ENCODE peak calls at places on chromosomes 12 and 14, in five cellular contexts. I is mucosa of descending colon, R is C1 segment of cervical spinal cord, O is Daoy, A is transverse colon. V is an unnamed sample.

GRCh38 chr14:106417224-106418049 is 891.1 kb downstream of the TMEM121 start:
- DNase-seq in A (peak; percentile 61), O (peak; percentile 51), I (peak; percentile 68), R (no peak), V (peak; percentile 60)

GRCh38 chr14:45185110-45185814 is 49.5 kb downstream of the FANCM start:
- DNase-seq in O (no peak), I (no peak), R (no peak), A (no peak), V (no peak)

GRCh38 chr14:101113835-101114725 is 210.6 kb upstream of the RTL1 start:
- DNase-seq in O (peak; percentile 56), R (no peak), I (no peak), A (no peak), V (no peak)

GRCh38 chr14:89851031-89851430 is 103.5 kb downstream of the EFCAB11 start:
- DNase-seq in R (no peak), I (no peak), A (no peak), O (no peak), V (no peak)

GRCh38 chr14:75249251-75249957 is 29.2 kb upstream of the FOS start:
- DNase-seq in R (no peak), O (peak; percentile 68), A (peak; percentile 73), I (no peak), V (no peak)

GRCh38 chr12:9098115-9098452 is 17.6 kb downstream of the A2M start:
- DNase-seq in O (no peak), A (no peak), R (no peak), I (no peak), V (no peak)

GRCh38 chr14:103858063-103858820 is 10.9 kb upstream of the PPP1R13B start:
- DNase-seq in A (no peak), I (peak; percentile 37), O (no peak), R (no peak), V (no peak)

GRCh38 chr14:39005044-39005736 is 97.8 kb downstream of the SEC23A start:
- DNase-seq in R (no peak), O (no peak), A (peak; percentile 13), I (no peak), V (no peak)

GRCh38 chr12:14129601-14130178 is 148.3 kb upstream of the GRIN2B start:
- DNase-seq in I (no peak), O (no peak), R (no peak), A (no peak), V (no peak)

GRCh38 chr14:64709126-64709525 is 4.9 kb downstream of the PLEKHG3 start:
- DNase-seq in A (no peak), I (no peak), R (no peak), O (no peak), V (no peak)

GRCh38 chr12:57001448-57001906 is 4.9 kb downstream of the ZBTB39 start:
- DNase-seq in A (peak; percentile 80), I (peak; percentile 60), R (no peak), O (peak; percentile 57), V (peak; percentile 87)

GRCh38 chr12:106051853-106052531 is 86.8 kb downstream of the NUAK1 start:
- DNase-seq in R (no peak), O (peak; percentile 28), I (no peak), A (no peak), V (no peak)

GRCh38 chr12:71731439-71732356 is 23.0 kb upstream of the RAB21 start:
- DNase-seq in O (peak; percentile 66), R (no peak), A (no peak), I (no peak), V (no peak)

GRCh38 chr14:32244404-32244803 is 41.3 kb upstream of the RNU6-8 start:
- DNase-seq in A (no peak), R (no peak), O (no peak), I (no peak), V (no peak)

GRCh38 chr14:93997082-93997481 is at the start of gene CCDC197:
- DNase-seq in R (no peak), I (no peak), O (peak; percentile 58), A (no peak), V (no peak)

GRCh38 chr14:94649543-94650443 is 37.6 kb downstream of the SERPINA3 start:
- DNase-seq in I (no peak), A (no peak), R (no peak), O (no peak), V (no peak)

GRCh38 chr12:29561736-29562135 is 64.2 kb upstream of the OVCH1 start:
- DNase-seq in I (no peak), R (no peak), A (no peak), O (no peak), V (no peak)

GRCh38 chr14:51873221-51873893 is 12.9 kb downstream of the GNG2 start:
- DNase-seq in O (peak; percentile 92), I (no peak), R (no peak), A (no peak), V (no peak)

GRCh38 chr12:81296556-81297305 is 218.9 kb downstream of the ACSS3 start:
- DNase-seq in A (no peak), I (no peak), R (no peak), O (peak; percentile 93), V (no peak)

GRCh38 chr14:54148251-54148650 is 191.6 kb upstream of the BMP4 start:
- DNase-seq in A (no peak), R (no peak), I (no peak), O (no peak), V (no peak)

GRCh38 chr14:20857630-20858261 is 33.4 kb upstream of the RNASE3 start:
- DNase-seq in O (peak; percentile 50), R (no peak), I (peak; percentile 51), A (peak; percentile 71), V (peak; percentile 62)

GRCh38 chr12:50353404-50353803 is 43.0 kb downstream of the FAM186A start:
- DNase-seq in O (no peak), A (no peak), I (no peak), R (no peak), V (no peak)

GRCh38 chr12:115897718-115898117 is 379.8 kb downstream of the MED13L start:
- DNase-seq in R (no peak), I (no peak), O (no peak), A (no peak), V (no peak)

GRCh38 chr12:69254046-69254445 is 14.7 kb downstream of the CPSF6 start:
- DNase-seq in I (no peak), R (no peak), A (no peak), O (peak; percentile 16), V (no peak)

GRCh38 chr12:42587564-42588307 is 1.8 kb downstream of the PRICKLE1 start:
- DNase-seq in R (no peak), A (no peak), O (no peak), I (no peak), V (no peak)

GRCh38 chr12:80272516-80272915 is 171.5 kb upstream of the PTPRQ start:
- DNase-seq in O (no peak), R (no peak), I (no peak), A (no peak), V (no peak)

GRCh38 chr12:108635201-108635996 is 1.7 kb upstream of the SELPLG start:
- DNase-seq in O (no peak), I (no peak), A (peak; percentile 71), R (no peak), V (no peak)

GRCh38 chr12:11738450-11738849 is 89.0 kb downstream of the ETV6 start:
- DNase-seq in A (no peak), O (no peak), R (no peak), I (no peak), V (no peak)

GRCh38 chr14:32022525-32022924 is 54.6 kb upstream of the ARHGAP5 start:
- DNase-seq in R (no peak), I (no peak), A (no peak), O (no peak), V (no peak)

GRCh38 chr14:104179564-104180129 is 41.3 kb downstream of the KIF26A start:
- DNase-seq in I (no peak), A (no peak), O (no peak), R (no peak), V (no peak)

GRCh38 chr12:33012226-33012625 is 115.6 kb upstream of the PKP2 start:
- DNase-seq in O (no peak), I (no peak), A (no peak), R (no peak), V (no peak)

GRCh38 chr12:60269611-60270269 is 673.9 kb downstream of the SLC16A7 start:
- DNase-seq in I (no peak), O (no peak), R (no peak), A (no peak), V (no peak)

GRCh38 chr14:38554046-38554445 is 298.2 kb upstream of the CLEC14A start:
- DNase-seq in R (no peak), I (no peak), A (no peak), O (no peak), V (no peak)

GRCh38 chr12:120853188-120853587 is 51.0 kb downstream of the SPPL3 start:
- DNase-seq in R (no peak), A (no peak), I (no peak), O (no peak), V (no peak)

GRCh38 chr14:102770147-102770909 is 6.9 kb upstream of the TRAF3 start:
- DNase-seq in O (no peak), A (no peak), I (peak; percentile 47), R (no peak), V (no peak)

GRCh38 chr14:104881369-104881979 is 16.4 kb downstream of the CEP170B start:
- DNase-seq in I (peak; percentile 44), O (no peak), R (no peak), A (no peak), V (peak; percentile 49)

GRCh38 chr12:70543444-70543843 is 93.8 kb downstream of the PTPRB start:
- DNase-seq in A (no peak), I (no peak), R (no peak), O (peak; percentile 79), V (no peak)

GRCh38 chr12:71312767-71313375 is 126.7 kb upstream of the LGR5 start:
- DNase-seq in I (no peak), R (no peak), O (no peak), A (no peak), V (no peak)